ENCODE peak calls at places on chromosome X, in six cellular contexts. O is heart right ventricle, Y is OCI-LY7, E is bronchial epithelial cell, D is endothelial cell of umbilical vein, K is suprapubic skin. T is an unnamed sample.

GRCh38 chrX:40169193-40170086 is 71.7 kb upstream of the BCOR start:
- DNase-seq in O (no peak), Y (peak; percentile 92), E (peak; percentile 61), D (peak; percentile 78), K (no peak), T (peak; percentile 29)

GRCh38 chrX:40544343-40545250 is 36.2 kb upstream of the ATP6AP2 start:
- DNase-seq in O (no peak), Y (no peak), E (peak; percentile 18), D (peak; percentile 26), K (no peak), T (no peak)

GRCh38 chrX:127558811-127559210 is 493.4 kb downstream of the ACTRT1 start:
- DNase-seq in O (no peak), Y (no peak), E (no peak), D (no peak), K (no peak), T (no peak)

GRCh38 chrX:17860811-17861495 is at the start of gene RAI2:
- DNase-seq in O (peak; percentile 25), Y (no peak), E (no peak), D (no peak), K (peak; percentile 78), T (peak; percentile 43)

GRCh38 chrX:134528936-134529335 is 69.0 kb downstream of the HPRT1 start:
- DNase-seq in O (no peak), Y (no peak), E (no peak), D (peak; percentile 51), K (no peak), T (no peak)

GRCh38 chrX:50596056-50596455 is 125.4 kb upstream of the DGKK start:
- DNase-seq in O (no peak), Y (no peak), E (no peak), D (no peak), K (no peak), T (no peak)

GRCh38 chrX:69065451-69065850 is 99.8 kb downstream of the PJA1 start:
- DNase-seq in O (no peak), Y (no peak), E (peak; percentile 68), D (no peak), K (no peak), T (peak; percentile 7)

GRCh38 chrX:132615396-132616131 is 126.7 kb upstream of the MBNL3 start:
- DNase-seq in O (peak; percentile 9), Y (peak; percentile 47), E (peak; percentile 74), D (peak; percentile 34), K (peak; percentile 60), T (no peak)

GRCh38 chrX:39915081-39915480 is 182.7 kb downstream of the BCOR start:
- DNase-seq in O (no peak), Y (no peak), E (no peak), D (no peak), K (no peak), T (no peak)

GRCh38 chrX:40576291-40576690 is 4.5 kb upstream of the ATP6AP2 start:
- DNase-seq in O (no peak), Y (no peak), E (no peak), D (no peak), K (no peak), T (no peak)

GRCh38 chrX:16828126-16828908 is 41.8 kb downstream of the RBBP7 start:
- DNase-seq in O (peak; percentile 32), Y (no peak), E (peak; percentile 76), D (peak; percentile 66), K (no peak), T (no peak)

GRCh38 chrX:49001521-49002090 is 458 bp downstream of the GRIPAP1 start:
- DNase-seq in O (peak; percentile 11), Y (peak; percentile 79), E (peak; percentile 41), D (peak; percentile 50), K (no peak), T (peak; percentile 4)

GRCh38 chrX:77899081-77899828 is at the start of gene COX7B:
- DNase-seq in O (peak; percentile 85), Y (peak; percentile 96), E (peak; percentile 91), D (peak; percentile 94), K (no peak), T (peak; percentile 26)

GRCh38 chrX:153968754-153969124 is 2.9 kb downstream of the HCFC1 start:
- DNase-seq in O (no peak), Y (peak; percentile 82), E (no peak), D (no peak), K (no peak), T (no peak)

GRCh38 chrX:150270622-150271021 is 92.5 kb upstream of the MAMLD1 start:
- DNase-seq in O (no peak), Y (no peak), E (no peak), D (no peak), K (no peak), T (no peak)

DNA sequence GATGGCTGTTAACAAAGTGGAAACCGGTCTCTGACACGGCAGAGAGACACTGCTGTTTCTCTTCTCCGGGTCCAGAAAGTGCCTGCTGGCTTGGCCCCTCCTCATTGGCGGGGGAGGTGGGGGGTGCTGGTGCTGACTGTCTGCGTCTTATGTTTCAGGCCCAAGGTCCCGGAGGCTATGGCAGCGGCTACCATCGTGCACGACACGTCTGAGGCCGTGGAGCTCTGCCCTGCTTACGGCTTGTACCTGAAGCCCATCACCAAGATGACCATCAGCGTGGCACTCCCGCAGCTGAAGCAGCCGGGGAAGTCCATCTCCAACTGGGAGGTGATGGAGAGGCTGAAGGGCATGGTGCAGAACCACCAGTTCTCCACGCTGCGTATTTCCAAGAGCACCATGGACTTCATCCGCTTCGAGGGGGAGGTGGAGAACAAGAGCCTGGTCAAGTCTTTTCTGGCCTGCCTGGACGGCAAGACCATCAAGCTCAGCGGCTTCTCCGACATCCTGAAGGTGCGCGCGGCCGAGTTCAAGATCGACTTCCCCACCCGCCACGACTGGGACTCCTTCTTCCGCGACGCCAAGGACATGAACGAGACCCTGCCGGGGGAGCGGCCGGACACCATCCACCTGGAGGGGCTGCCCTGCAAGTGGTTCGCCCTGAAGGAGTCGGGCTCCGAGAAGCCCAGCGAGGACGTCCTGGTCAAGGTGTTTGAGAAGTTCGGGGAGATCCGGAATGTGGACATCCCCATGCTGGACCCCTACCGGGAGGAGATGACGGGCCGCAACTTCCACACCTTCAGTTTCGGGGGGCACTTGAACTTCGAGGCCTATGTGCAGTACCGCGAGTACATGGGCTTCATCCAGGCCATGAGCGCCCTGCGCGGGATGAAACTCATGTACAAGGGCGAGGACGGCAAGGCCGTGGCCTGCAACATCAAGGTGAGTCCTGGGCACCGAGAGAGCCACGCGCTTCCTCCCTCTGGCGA is 2.2 kb downstream of the AKAP17A start:
- DNase-seq in O (no peak), Y (no peak), E (no peak), D (no peak), K (peak; percentile 81), T (no peak)
- H3K4me3 ChIP-seq in O (peak overlapping the region; percentile 77), Y (peak overlapping the region; percentile 90), E (peak overlapping the region; percentile 70), D (no peak overlapping the region), K (peak overlapping the region; percentile 79), T (no peak overlapping the region)

GRCh38 chrX:130124577-130124976 is 14.3 kb upstream of the ELF4 start:
- DNase-seq in O (no peak), Y (no peak), E (no peak), D (peak; percentile 6), K (no peak), T (no peak)
- TF ChIP-seq CTCF in O (no peak), Y (peak; percentile 24), E (no peak), D (no peak), K (no peak), T (no peak)

GRCh38 chrX:140508958-140509357 is 4.1 kb upstream of the SOX3 start:
- DNase-seq in O (no peak), Y (no peak), E (no peak), D (no peak), K (no peak), T (no peak)

GRCh38 chrX:140510895-140511295 is 6.0 kb upstream of the SOX3 start:
- DNase-seq in O (no peak), Y (no peak), E (no peak), D (no peak), K (no peak), T (no peak)

GRCh38 chrX:140510306-140510676 is 5.4 kb upstream of the SOX3 start:
- DNase-seq in O (no peak), Y (no peak), E (no peak), D (no peak), K (no peak), T (no peak)

GRCh38 chrX:140507982-140508305 is 3.1 kb upstream of the SOX3 start:
- DNase-seq in O (no peak), Y (no peak), E (peak; percentile 5), D (no peak), K (no peak), T (no peak)

GRCh38 chrX:140509468-140510305 is 4.8 kb upstream of the SOX3 start:
- DNase-seq in O (no peak), Y (no peak), E (peak; percentile 7), D (no peak), K (no peak), T (no peak)
- H3K4me3 ChIP-seq in O (no peak overlapping the region), Y (no peak overlapping the region), E (no peak overlapping the region), D (no peak overlapping the region), K (no peak overlapping the region), T (no peak overlapping the region)

DNA sequence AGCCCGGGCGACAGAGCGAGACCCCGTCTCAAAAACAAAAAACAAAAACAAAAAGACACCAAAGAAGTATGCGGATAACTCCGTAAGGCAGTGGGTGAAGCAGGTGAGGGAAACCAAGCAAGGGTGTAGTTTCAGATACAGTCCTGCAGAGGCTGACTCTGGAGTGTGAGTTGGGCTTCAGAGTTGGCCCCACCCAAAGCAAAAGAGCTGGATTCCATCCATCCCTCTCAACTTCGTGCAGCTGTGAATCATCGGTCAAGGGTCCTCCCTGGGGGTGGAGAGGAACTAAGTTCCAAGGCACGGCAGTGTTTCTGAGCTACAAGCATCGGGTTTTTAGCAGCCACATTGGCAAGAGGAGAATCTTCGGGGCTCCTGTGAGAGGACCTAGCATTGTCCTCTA is 43.9 kb upstream of the FAM9A start:
- DNase-seq in O (no peak), Y (no peak), E (no peak), D (no peak), K (no peak), T (no peak)
- TF ChIP-seq CTCF in O (no peak), Y (no peak), E (no peak), D (no peak), K (no peak), T (no peak)

GRCh38 chrX:66919280-66919832 is 280.5 kb upstream of the EDA2R start:
- DNase-seq in O (no peak), Y (no peak), E (no peak), D (no peak), K (no peak), T (no peak)
- H3K4me3 ChIP-seq in O (no peak overlapping the region), Y (no peak overlapping the region), E (no peak overlapping the region), D (no peak overlapping the region), K (no peak overlapping the region), T (no peak overlapping the region)

T was measured in dorsolateral prefrontal cortex.